ENCODE peak calls at places on chromosomes 5 and 9, in seven cellular contexts. One of them, this sample, is unnamed.

GRCh38 chr9:108478871-108479332 is 376.9 kb downstream of the ACTL7B start:
- DNase-seq in RWPE1: peak; percentile 94
- DNase-seq in kidney epithelial cell: peak; percentile 45
- DNase-seq in mesothelial cell of epicardium: no peak
- DNase-seq in cardiac muscle cell: no peak
- DNase-seq in colonic mucosa: no peak
- DNase-seq in endothelial cell: no peak
- DNase-seq in this sample: peak; percentile 86

GRCh38 chr9:33375841-33376321 is 26.5 kb downstream of the AQP7 start:
- DNase-seq in RWPE1: no peak
- DNase-seq in kidney epithelial cell: no peak
- DNase-seq in mesothelial cell of epicardium: no peak
- DNase-seq in cardiac muscle cell: no peak
- DNase-seq in colonic mucosa: no peak
- DNase-seq in endothelial cell: no peak
- DNase-seq in this sample: no peak

GRCh38 chr5:174490717-174491116 is 233.7 kb upstream of the MSX2 start:
- DNase-seq in RWPE1: no peak
- DNase-seq in kidney epithelial cell: no peak
- DNase-seq in mesothelial cell of epicardium: no peak
- DNase-seq in cardiac muscle cell: no peak
- DNase-seq in colonic mucosa: no peak
- DNase-seq in endothelial cell: no peak
- DNase-seq in this sample: no peak

GRCh38 chr5:172833372-172833690 is 720 bp upstream of the ERGIC1 start:
- DNase-seq in RWPE1: no peak
- DNase-seq in kidney epithelial cell: no peak
- DNase-seq in mesothelial cell of epicardium: no peak
- DNase-seq in cardiac muscle cell: no peak
- DNase-seq in colonic mucosa: no peak
- DNase-seq in endothelial cell: no peak
- DNase-seq in this sample: no peak

GRCh38 chr9:94928271-94928670 is 201.8 kb downstream of the AOPEP start:
- DNase-seq in RWPE1: no peak
- DNase-seq in kidney epithelial cell: no peak
- DNase-seq in mesothelial cell of epicardium: no peak
- DNase-seq in cardiac muscle cell: no peak
- DNase-seq in colonic mucosa: no peak
- DNase-seq in endothelial cell: no peak
- DNase-seq in this sample: no peak

GRCh38 chr9:86507119-86507731 is 153.0 kb upstream of the TUT7 start:
- DNase-seq in RWPE1: no peak
- DNase-seq in kidney epithelial cell: no peak
- DNase-seq in mesothelial cell of epicardium: no peak
- DNase-seq in cardiac muscle cell: peak; percentile 21
- DNase-seq in colonic mucosa: no peak
- DNase-seq in endothelial cell: no peak
- DNase-seq in this sample: no peak

GRCh38 chr9:123087359-123087888 is 54.0 kb downstream of the GPR21 start:
- DNase-seq in RWPE1: no peak
- DNase-seq in kidney epithelial cell: no peak
- DNase-seq in mesothelial cell of epicardium: no peak
- DNase-seq in cardiac muscle cell: no peak
- DNase-seq in colonic mucosa: no peak
- DNase-seq in endothelial cell: no peak
- DNase-seq in this sample: no peak

GRCh38 chr5:90640484-90641059 is 82.0 kb downstream of the ADGRV1 start:
- DNase-seq in RWPE1: no peak
- DNase-seq in kidney epithelial cell: no peak
- DNase-seq in mesothelial cell of epicardium: no peak
- DNase-seq in cardiac muscle cell: peak; percentile 13
- DNase-seq in colonic mucosa: no peak
- DNase-seq in endothelial cell: no peak
- DNase-seq in this sample: no peak

GRCh38 chr5:180133971-180134508 is 62.5 kb upstream of the RNF130 start:
- DNase-seq in RWPE1: no peak
- DNase-seq in kidney epithelial cell: no peak
- DNase-seq in mesothelial cell of epicardium: peak; percentile 19
- DNase-seq in cardiac muscle cell: no peak
- DNase-seq in colonic mucosa: peak; percentile 14
- DNase-seq in endothelial cell: no peak
- DNase-seq in this sample: no peak

GRCh38 chr5:33843579-33843978 is 48.2 kb downstream of the ADAMTS12 start:
- DNase-seq in RWPE1: no peak
- DNase-seq in kidney epithelial cell: no peak
- DNase-seq in mesothelial cell of epicardium: no peak
- DNase-seq in cardiac muscle cell: no peak
- DNase-seq in colonic mucosa: no peak
- DNase-seq in endothelial cell: no peak
- DNase-seq in this sample: peak; percentile 39

GRCh38 chr9:69976165-69976564 is 67.5 kb upstream of the MAMDC2 start:
- DNase-seq in RWPE1: peak; percentile 86
- DNase-seq in kidney epithelial cell: peak; percentile 82
- DNase-seq in mesothelial cell of epicardium: no peak
- DNase-seq in cardiac muscle cell: no peak
- DNase-seq in colonic mucosa: no peak
- DNase-seq in endothelial cell: peak; percentile 4
- DNase-seq in this sample: peak; percentile 81

GRCh38 chr9:35406183-35406959 is 83.5 kb upstream of the RUSC2 start:
- DNase-seq in RWPE1: peak; percentile 36
- DNase-seq in kidney epithelial cell: no peak
- DNase-seq in mesothelial cell of epicardium: peak; percentile 90
- DNase-seq in cardiac muscle cell: peak; percentile 76
- DNase-seq in colonic mucosa: peak; percentile 76
- DNase-seq in endothelial cell: peak; percentile 36
- DNase-seq in this sample: no peak

GRCh38 chr5:35884125-35884788 is 27.6 kb downstream of the IL7R start:
- DNase-seq in RWPE1: peak; percentile 82
- DNase-seq in kidney epithelial cell: peak; percentile 81
- DNase-seq in mesothelial cell of epicardium: no peak
- DNase-seq in cardiac muscle cell: no peak
- DNase-seq in colonic mucosa: no peak
- DNase-seq in endothelial cell: no peak
- DNase-seq in this sample: peak; percentile 83

GRCh38 chr9:81592890-81593271 is 96.5 kb downstream of the TLE1 start:
- DNase-seq in RWPE1: no peak
- DNase-seq in kidney epithelial cell: no peak
- DNase-seq in mesothelial cell of epicardium: no peak
- DNase-seq in cardiac muscle cell: no peak
- DNase-seq in colonic mucosa: peak; percentile 77
- DNase-seq in endothelial cell: peak; percentile 41
- DNase-seq in this sample: no peak

GRCh38 chr5:68373050-68373449 is 157.5 kb downstream of the PIK3R1 start:
- DNase-seq in RWPE1: no peak
- DNase-seq in kidney epithelial cell: no peak
- DNase-seq in mesothelial cell of epicardium: no peak
- DNase-seq in cardiac muscle cell: no peak
- DNase-seq in colonic mucosa: no peak
- DNase-seq in endothelial cell: no peak
- DNase-seq in this sample: no peak

GRCh38 chr9:33800886-33801285 is 5.5 kb downstream of the PRSS3 start:
- DNase-seq in RWPE1: no peak
- DNase-seq in kidney epithelial cell: no peak
- DNase-seq in mesothelial cell of epicardium: no peak
- DNase-seq in cardiac muscle cell: no peak
- DNase-seq in colonic mucosa: no peak
- DNase-seq in endothelial cell: no peak
- DNase-seq in this sample: peak; percentile 53

GRCh38 chr9:115276621-115277020 is 158.7 kb upstream of the TNC start:
- DNase-seq in RWPE1: no peak
- DNase-seq in kidney epithelial cell: peak; percentile 56
- DNase-seq in mesothelial cell of epicardium: no peak
- DNase-seq in cardiac muscle cell: no peak
- DNase-seq in colonic mucosa: no peak
- DNase-seq in endothelial cell: no peak
- DNase-seq in this sample: peak; percentile 17

DNA sequence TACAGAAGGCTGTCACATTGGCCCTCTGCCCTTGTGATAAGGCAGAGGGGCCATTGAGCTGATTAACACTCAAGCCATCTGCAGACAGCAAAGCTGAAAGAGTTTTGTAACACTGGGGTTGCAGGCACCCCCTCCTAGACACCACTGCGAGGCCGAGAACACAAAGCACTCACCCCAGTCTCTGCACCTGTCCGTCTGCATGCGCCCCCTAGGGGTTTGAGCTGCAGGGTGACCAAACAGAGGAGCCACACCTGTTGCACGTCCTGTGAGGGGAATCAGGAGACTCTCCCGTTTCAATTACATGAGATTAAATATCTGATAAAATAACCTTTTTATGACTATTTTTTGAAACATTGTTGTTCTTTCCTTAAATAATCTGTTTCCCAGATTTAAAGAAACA is 1180.4 kb downstream of the CDH9 start:
- DNase-seq in RWPE1: no peak
- DNase-seq in kidney epithelial cell: no peak
- DNase-seq in mesothelial cell of epicardium: no peak
- DNase-seq in cardiac muscle cell: peak; percentile 43
- DNase-seq in colonic mucosa: no peak
- DNase-seq in endothelial cell: peak; percentile 16
- DNase-seq in this sample: no peak
- TF ChIP-seq CTCF in RWPE1: peak; percentile 21
- TF ChIP-seq CTCF in kidney epithelial cell: no peak
- TF ChIP-seq CTCF in mesothelial cell of epicardium: peak; percentile 14
- TF ChIP-seq CTCF in cardiac muscle cell: no peak
- TF ChIP-seq CTCF in colonic mucosa: no peak
- TF ChIP-seq CTCF in endothelial cell: peak; percentile 39
- TF ChIP-seq CTCF in this sample: peak; percentile 6

GRCh38 chr9:36844961-36845360 is 189.1 kb downstream of the PAX5 start:
- DNase-seq in RWPE1: no peak
- DNase-seq in kidney epithelial cell: no peak
- DNase-seq in mesothelial cell of epicardium: no peak
- DNase-seq in cardiac muscle cell: no peak
- DNase-seq in colonic mucosa: no peak
- DNase-seq in endothelial cell: no peak
- DNase-seq in this sample: no peak

GRCh38 chr9:36843964-36844363 is 190.1 kb downstream of the PAX5 start:
- DNase-seq in RWPE1: no peak
- DNase-seq in kidney epithelial cell: no peak
- DNase-seq in mesothelial cell of epicardium: no peak
- DNase-seq in cardiac muscle cell: no peak
- DNase-seq in colonic mucosa: no peak
- DNase-seq in endothelial cell: no peak
- DNase-seq in this sample: peak; percentile 8

GRCh38 chr9:36846621-36847020 is 187.4 kb downstream of the PAX5 start:
- DNase-seq in RWPE1: no peak
- DNase-seq in kidney epithelial cell: no peak
- DNase-seq in mesothelial cell of epicardium: no peak
- DNase-seq in cardiac muscle cell: no peak
- DNase-seq in colonic mucosa: no peak
- DNase-seq in endothelial cell: no peak
- DNase-seq in this sample: no peak

GRCh38 chr9:36847781-36848673 is 186.0 kb downstream of the PAX5 start:
- DNase-seq in RWPE1: no peak
- DNase-seq in kidney epithelial cell: peak; percentile 12
- DNase-seq in mesothelial cell of epicardium: no peak
- DNase-seq in cardiac muscle cell: no peak
- DNase-seq in colonic mucosa: no peak
- DNase-seq in endothelial cell: no peak
- DNase-seq in this sample: no peak

DNA sequence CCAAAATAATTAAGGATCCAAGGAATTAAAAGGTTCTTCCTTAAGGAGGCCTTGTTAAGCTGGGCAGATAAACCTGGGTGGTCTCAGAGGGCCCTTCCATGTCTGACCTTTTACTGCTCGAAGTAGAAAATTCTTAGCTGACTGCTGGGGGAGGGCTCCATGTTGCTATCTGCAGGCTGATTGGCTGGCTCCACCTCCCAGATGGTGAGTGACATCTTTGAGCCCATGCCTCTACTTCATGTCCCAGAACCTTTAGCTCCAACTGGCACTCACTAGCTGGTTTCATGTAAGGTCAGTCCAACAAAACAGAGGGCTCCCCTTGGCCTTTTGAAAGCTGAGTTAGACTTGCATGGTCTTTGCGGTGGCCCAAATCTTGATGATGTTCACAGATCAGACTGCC is 188.2 kb downstream of the PAX5 start:
- DNase-seq in RWPE1: no peak
- DNase-seq in kidney epithelial cell: no peak
- DNase-seq in mesothelial cell of epicardium: no peak
- DNase-seq in cardiac muscle cell: no peak
- DNase-seq in colonic mucosa: no peak
- DNase-seq in endothelial cell: no peak
- DNase-seq in this sample: no peak
- TF ChIP-seq CTCF in RWPE1: no peak
- TF ChIP-seq CTCF in kidney epithelial cell: no peak
- TF ChIP-seq CTCF in mesothelial cell of epicardium: no peak
- TF ChIP-seq CTCF in cardiac muscle cell: no peak
- TF ChIP-seq CTCF in colonic mucosa: no peak
- TF ChIP-seq CTCF in endothelial cell: no peak
- TF ChIP-seq CTCF in this sample: no peak

DNA sequence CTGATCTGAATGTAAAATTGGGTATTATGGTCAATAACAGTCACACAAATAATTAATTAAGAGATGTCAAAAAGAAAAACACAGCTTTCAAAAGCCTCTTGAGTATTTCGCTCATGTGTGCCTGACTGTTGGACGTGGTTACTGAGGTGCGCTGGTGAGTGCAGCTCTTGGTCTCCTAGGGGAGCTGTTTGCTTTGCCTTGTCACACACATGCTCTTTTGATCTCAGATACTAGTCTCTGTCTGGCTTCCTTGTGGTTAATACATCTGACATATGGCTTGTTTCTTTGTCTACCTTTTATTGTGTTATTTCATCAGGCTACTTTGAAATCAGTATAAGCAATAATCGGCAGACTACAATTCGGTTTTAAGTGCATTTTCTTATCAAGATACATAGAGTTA is 51.5 kb downstream of the PCSK1 start:
- DNase-seq in RWPE1: no peak
- DNase-seq in kidney epithelial cell: no peak
- DNase-seq in mesothelial cell of epicardium: no peak
- DNase-seq in cardiac muscle cell: peak; percentile 8
- DNase-seq in colonic mucosa: peak; percentile 20
- DNase-seq in endothelial cell: no peak
- DNase-seq in this sample: no peak
- TF ChIP-seq CTCF in RWPE1: no peak
- TF ChIP-seq CTCF in kidney epithelial cell: peak; percentile 23
- TF ChIP-seq CTCF in mesothelial cell of epicardium: no peak
- TF ChIP-seq CTCF in cardiac muscle cell: no peak
- TF ChIP-seq CTCF in colonic mucosa: no peak
- TF ChIP-seq CTCF in endothelial cell: no peak
- TF ChIP-seq CTCF in this sample: no peak

GRCh38 chr5:129271309-129271708 is 176.8 kb downstream of the ISOC1 start:
- DNase-seq in RWPE1: no peak
- DNase-seq in kidney epithelial cell: no peak
- DNase-seq in mesothelial cell of epicardium: no peak
- DNase-seq in cardiac muscle cell: peak; percentile 58
- DNase-seq in colonic mucosa: no peak
- DNase-seq in endothelial cell: peak; percentile 22
- DNase-seq in this sample: peak; percentile 58
- TF ChIP-seq CTCF in RWPE1: no peak
- TF ChIP-seq CTCF in kidney epithelial cell: peak; percentile 14
- TF ChIP-seq CTCF in mesothelial cell of epicardium: no peak
- TF ChIP-seq CTCF in cardiac muscle cell: peak; percentile 60
- TF ChIP-seq CTCF in colonic mucosa: no peak
- TF ChIP-seq CTCF in endothelial cell: no peak
- TF ChIP-seq CTCF in this sample: no peak

GRCh38 chr9:97363661-97364299 is 48.1 kb upstream of the TDRD7 start:
- DNase-seq in RWPE1: no peak
- DNase-seq in kidney epithelial cell: no peak
- DNase-seq in mesothelial cell of epicardium: no peak
- DNase-seq in cardiac muscle cell: no peak
- DNase-seq in colonic mucosa: no peak
- DNase-seq in endothelial cell: no peak
- DNase-seq in this sample: no peak
- TF ChIP-seq CTCF in RWPE1: no peak
- TF ChIP-seq CTCF in kidney epithelial cell: no peak
- TF ChIP-seq CTCF in mesothelial cell of epicardium: no peak
- TF ChIP-seq CTCF in cardiac muscle cell: no peak
- TF ChIP-seq CTCF in colonic mucosa: no peak
- TF ChIP-seq CTCF in endothelial cell: no peak
- TF ChIP-seq CTCF in this sample: no peak